ENCODE peak calls at places on chromosomes 6 and 20, in four cellular contexts. Q is Calu3, H is mucosa of gallbladder, S is glomerular endothelial cell. K is an unnamed sample.

GRCh38 chr20:38158701-38159325 is 6.3 kb downstream of the TGM2 start:
- DNase-seq in Q (no peak), H (no peak), S (no peak), K (no peak)

GRCh38 chr6:132202569-132202968 is 198.7 kb downstream of the MOXD1 start:
- DNase-seq in Q (no peak), H (peak; percentile 26), S (no peak), K (no peak)

GRCh38 chr6:164085552-164086325 is 671.2 kb downstream of the QKI start:
- DNase-seq in Q (no peak), H (peak; percentile 25), S (no peak), K (no peak)

GRCh38 chr6:160355001-160355400 is 6.8 kb downstream of the SLC22A3 start:
- DNase-seq in Q (peak; percentile 62), H (peak; percentile 42), S (no peak), K (peak; percentile 6)

GRCh38 chr20:7926767-7927166 is 13.5 kb downstream of the HAO1 start:
- DNase-seq in Q (peak; percentile 12), H (no peak), S (no peak), K (no peak)

GRCh38 chr6:149453597-149454340 is 31.0 kb downstream of the ZC3H12D start:
- DNase-seq in Q (no peak), H (no peak), S (no peak), K (peak; percentile 12)

GRCh38 chr6:131258816-131259476 is 123.7 kb downstream of the AKAP7 start:
- DNase-seq in Q (peak; percentile 57), H (peak; percentile 21), S (no peak), K (peak; percentile 51)

GRCh38 chr20:57165427-57166004 is 100.9 kb downstream of the BMP7 start:
- DNase-seq in Q (no peak), H (no peak), S (no peak), K (no peak)

GRCh38 chr6:161549977-161550655 is 276.3 kb upstream of the AGPAT4 start:
- DNase-seq in Q (peak; percentile 59), H (no peak), S (no peak), K (no peak)

GRCh38 chr6:133752129-133752528 is 136.8 kb upstream of the TCF21 start:
- DNase-seq in Q (no peak), H (no peak), S (no peak), K (no peak)

GRCh38 chr6:133512410-133513016 is 271.4 kb downstream of the EYA4 start:
- DNase-seq in Q (peak; percentile 62), H (peak; percentile 22), S (peak; percentile 20), K (peak; percentile 41)

GRCh38 chr20:38152175-38153010 is 12.7 kb downstream of the TGM2 start:
- DNase-seq in Q (peak; percentile 98), H (peak; percentile 88), S (no peak), K (no peak)

GRCh38 chr6:101392561-101393230 is 812 bp upstream of the GRIK2 start:
- DNase-seq in Q (no peak), H (no peak), S (no peak), K (no peak)

GRCh38 chr20:43383026-43383795 is 74.5 kb upstream of the SRSF6 start:
- DNase-seq in Q (no peak), H (no peak), S (no peak), K (no peak)

GRCh38 chr6:15447546-15448232 is 201.8 kb downstream of the JARID2 start:
- DNase-seq in Q (no peak), H (no peak), S (no peak), K (no peak)